ENCODE peak calls at places on chromosomes 2 and 18, in ten cellular contexts. J, G, N, X, M, I, E, W, V and D are unnamed samples.

GRCh38 chr2:219142329-219142728 is 18.3 kb downstream of the NHEJ1 start:
- DNase-seq in I (no peak), W (peak), N (peak), J (no peak), X (no peak), G (peak), M (no peak), E (no peak), V (peak), D (no peak)

GRCh38 chr18:62324917-62325805 is at the start of gene TNFRSF11A:
- DNase-seq in X (no peak), J (peak), W (no peak), M (peak), G (peak), I (peak), E (peak), N (peak), V (no peak), D (peak)

GRCh38 chr2:196410008-196410407 is 229.5 kb upstream of the CCDC150 start:
- DNase-seq in I (no peak), N (no peak), V (no peak), M (no peak), J (no peak), E (no peak), X (no peak), G (no peak), W (no peak), D (no peak)

GRCh38 chr2:74815955-74816354 is 18.0 kb upstream of the HK2 start:
- DNase-seq in G (no peak), M (peak), W (no peak), X (no peak), N (peak), E (no peak), V (no peak), J (no peak), I (no peak), D (no peak)

GRCh38 chr2:17545680-17546613 is 5.5 kb downstream of the VSNL1 start:
- DNase-seq in M (no peak), W (no peak), X (no peak), V (no peak), N (no peak), E (no peak), J (no peak), G (no peak), I (no peak), D (no peak)

GRCh38 chr2:169928463-169928864 is 101.2 kb downstream of the UBR3 start:
- DNase-seq in G (peak), V (peak), J (peak), I (no peak), N (peak), M (peak), X (no peak), E (no peak), W (peak), D (no peak)

GRCh38 chr2:229980440-229981184 is 58.3 kb downstream of the FBXO36 start:
- DNase-seq in W (peak), J (peak), E (peak), M (no peak), I (no peak), X (no peak), V (no peak), N (peak), G (peak), D (no peak)

GRCh38 chr2:180416553-180417113 is 409.5 kb upstream of the CWC22 start:
- DNase-seq in I (no peak), M (peak), E (no peak), W (no peak), X (no peak), V (no peak), J (no peak), N (peak), G (no peak), D (no peak)

GRCh38 chr2:36530178-36530982 is 67.6 kb downstream of the FEZ2 start:
- DNase-seq in J (no peak), V (no peak), I (no peak), M (no peak), X (no peak), E (no peak), W (peak), N (no peak), G (no peak), D (no peak)